ENCODE peak calls at places on chromosomes 4 and X, in four cellular contexts. H is GM12878, A is H1, S is HepG2. B is an unnamed sample.

GRCh38 chr4:80307774-80308465 is 27.6 kb upstream of the CFAP299 start:
- DNase-seq in H (no peak), S (no peak), A (no peak), B (no peak)

GRCh38 chrX:130393451-130394074 is 8.1 kb upstream of the GPR119 start:
- DNase-seq in H (no peak), A (peak; percentile 50), S (peak; percentile 12), B (peak; percentile 25)

GRCh38 chr4:53682196-53682595 is 90.9 kb upstream of the LNX1 start:
- DNase-seq in A (no peak), S (no peak), H (no peak), B (no peak)

GRCh38 chr4:117311989-117312388 is 226.6 kb upstream of the TRAM1L1 start:
- DNase-seq in A (no peak), H (no peak), S (no peak), B (no peak)

GRCh38 chr4:121189811-121190210 is 25.7 kb upstream of the TNIP3 start:
- DNase-seq in S (no peak), H (peak; percentile 32), A (no peak), B (no peak)

GRCh38 chr4:8343051-8343966 is 73.8 kb downstream of the HTRA3 start:
- DNase-seq in A (no peak), S (no peak), H (no peak), B (no peak)

GRCh38 chr4:168218663-168219062 is 99.9 kb downstream of the DDX60 start:
- DNase-seq in H (no peak), A (no peak), S (no peak), B (no peak)

GRCh38 chr4:129355031-129355430 is 259.1 kb downstream of the C4orf33 start:
- DNase-seq in A (no peak), H (no peak), S (no peak), B (no peak)

GRCh38 chr4:40372651-40373050 is 37.5 kb downstream of the CHRNA9 start:
- DNase-seq in A (no peak), H (no peak), S (no peak), B (no peak)

GRCh38 chr4:128241425-128241913 is 46.1 kb downstream of the PGRMC2 start:
- DNase-seq in A (no peak), H (no peak), S (peak; percentile 57), B (no peak)

GRCh38 chr4:80471701-80472100 is 136.2 kb downstream of the CFAP299 start:
- DNase-seq in H (no peak), S (no peak), A (no peak), B (no peak)

GRCh38 chrX:121336831-121337421 is 289.5 kb downstream of the GLUD2 start:
- DNase-seq in H (no peak), A (no peak), S (no peak), B (no peak)

GRCh38 chr4:74628808-74629616 is 165.3 kb downstream of the BTC start:
- DNase-seq in S (no peak), A (no peak), H (no peak), B (no peak)

GRCh38 chrX:48472851-48473717 is 2.9 kb upstream of the FTSJ1 start:
- DNase-seq in A (no peak), S (no peak), H (no peak), B (no peak)

GRCh38 chrX:45697591-45697990 is 496.9 kb upstream of the DIPK2B start:
- DNase-seq in H (no peak), A (no peak), S (no peak), B (no peak)

GRCh38 chr4:16544251-16544721 is 318.0 kb upstream of the TAPT1 start:
- DNase-seq in H (no peak), A (no peak), S (no peak), B (no peak)

GRCh38 chrX:19649227-19650009 is 134.1 kb upstream of the MAP3K15 start:
- DNase-seq in A (no peak), H (no peak), S (no peak), B (no peak)

GRCh38 chr4:18020145-18020670 is 1.3 kb downstream of the LCORL start:
- DNase-seq in S (no peak), H (no peak), A (no peak), B (no peak)

GRCh38 chr4:1616574-1616964 is 67.5 kb downstream of the FAM53A start:
- DNase-seq in S (no peak), A (no peak), H (no peak), B (no peak)
- TF ChIP-seq SUZ12 in S (no peak), A (no peak), H (no peak), B (no peak)

GRCh38 chr4:87012265-87012953 is 77.6 kb downstream of the AFF1 start:
- DNase-seq in S (peak; percentile 63), H (peak; percentile 44), A (no peak), B (no peak)

GRCh38 chr4:87007345-87008181 is 72.8 kb downstream of the AFF1 start:
- DNase-seq in A (no peak), S (no peak), H (no peak), B (no peak)

GRCh38 chr4:87009095-87009648 is 74.4 kb downstream of the AFF1 start:
- DNase-seq in H (no peak), S (no peak), A (no peak), B (no peak)

GRCh38 chr4:87011340-87012034 is 76.7 kb downstream of the AFF1 start:
- DNase-seq in A (no peak), S (no peak), H (no peak), B (peak; percentile 58)

GRCh38 chr4:87010192-87010591 is 75.4 kb downstream of the AFF1 start:
- DNase-seq in H (no peak), S (no peak), A (no peak), B (no peak)
- H3K4me1 ChIP-seq in H (peaks cover 13% of the 10 kb centered on the region), S (peaks cover 82% of the 10 kb centered on the region), A (peaks cover 32% of the 10 kb centered on the region), B (peaks cover 2% of the 10 kb centered on the region)

GRCh38 chr4:166902941-166903340 is 331.4 kb downstream of the SPOCK3 start:
- DNase-seq in S (no peak), A (no peak), H (no peak), B (no peak)

DNA sequence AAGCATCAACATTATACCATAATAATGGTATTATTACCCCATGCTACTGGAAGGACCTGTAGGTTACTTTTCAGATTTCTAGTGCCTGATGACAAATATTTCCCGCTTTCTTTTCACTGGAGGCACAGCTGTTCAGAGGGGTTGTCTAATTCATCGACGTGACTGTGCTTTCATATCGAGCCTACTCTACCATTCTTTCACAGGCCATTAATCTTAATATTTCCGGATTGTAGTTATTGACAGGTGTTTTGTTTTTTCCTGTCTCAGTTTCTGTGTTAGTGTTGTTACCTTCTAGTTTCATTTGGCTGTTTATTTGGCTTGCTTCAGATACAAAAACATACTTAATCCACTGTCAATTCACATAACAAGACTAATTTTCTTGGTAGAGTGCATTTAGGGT is 330.9 kb downstream of the SPOCK3 start:
- DNase-seq in H (no peak), A (no peak), S (no peak), B (no peak)
- H3K4me3 ChIP-seq in H (no peak overlapping the region), A (no peak overlapping the region), S (no peak overlapping the region), B (no peak overlapping the region)

GRCh38 chr4:37601527-37601926 is 84.6 kb downstream of the RELL1 start:
- DNase-seq in A (no peak), H (no peak), S (peak; percentile 18), B (no peak)
- TF ChIP-seq SUZ12 in A (no peak), H (no peak), S (no peak), B (no peak)

DNA sequence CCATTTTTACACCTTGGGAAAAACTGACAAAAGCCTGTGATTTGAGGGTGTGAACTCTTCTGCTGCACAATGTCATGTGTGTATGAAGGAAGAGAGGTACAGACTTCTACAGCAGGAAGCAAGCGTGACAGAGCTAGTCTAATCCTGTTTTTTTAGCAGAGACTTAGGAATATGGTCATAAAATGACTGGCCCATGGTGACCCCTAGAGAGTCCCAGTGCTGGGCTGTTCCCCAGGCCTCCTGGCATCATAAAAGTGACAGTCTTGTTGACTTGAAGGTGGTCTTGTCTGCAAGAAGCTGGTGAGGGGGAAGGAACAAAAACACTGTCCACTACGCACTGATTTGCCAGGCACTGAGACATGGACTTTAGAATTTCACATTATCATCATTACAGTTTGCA is 62.8 kb downstream of the HADH start:
- DNase-seq in H (no peak), S (no peak), A (no peak), B (no peak)
- H3K4me1 ChIP-seq in H (no peaks in the 10 kb centered on the region), S (no peaks in the 10 kb centered on the region), A (peaks cover 3% of the 10 kb centered on the region), B (no peaks in the 10 kb centered on the region)

GRCh38 chr4:112288455-112288854 is 2.8 kb upstream of the TIFA start:
- DNase-seq in A (no peak), H (no peak), S (no peak), B (no peak)

GRCh38 chr4:112290341-112290740 is 4.6 kb upstream of the TIFA start:
- DNase-seq in A (no peak), H (no peak), S (no peak), B (no peak)

GRCh38 chr4:112284662-112285411 is 867 bp downstream of the TIFA start:
- DNase-seq in H (no peak), S (no peak), A (no peak), B (no peak)

GRCh38 chr4:112287258-112287873 is 1.7 kb upstream of the TIFA start:
- DNase-seq in H (no peak), A (no peak), S (no peak), B (no peak)

DNA sequence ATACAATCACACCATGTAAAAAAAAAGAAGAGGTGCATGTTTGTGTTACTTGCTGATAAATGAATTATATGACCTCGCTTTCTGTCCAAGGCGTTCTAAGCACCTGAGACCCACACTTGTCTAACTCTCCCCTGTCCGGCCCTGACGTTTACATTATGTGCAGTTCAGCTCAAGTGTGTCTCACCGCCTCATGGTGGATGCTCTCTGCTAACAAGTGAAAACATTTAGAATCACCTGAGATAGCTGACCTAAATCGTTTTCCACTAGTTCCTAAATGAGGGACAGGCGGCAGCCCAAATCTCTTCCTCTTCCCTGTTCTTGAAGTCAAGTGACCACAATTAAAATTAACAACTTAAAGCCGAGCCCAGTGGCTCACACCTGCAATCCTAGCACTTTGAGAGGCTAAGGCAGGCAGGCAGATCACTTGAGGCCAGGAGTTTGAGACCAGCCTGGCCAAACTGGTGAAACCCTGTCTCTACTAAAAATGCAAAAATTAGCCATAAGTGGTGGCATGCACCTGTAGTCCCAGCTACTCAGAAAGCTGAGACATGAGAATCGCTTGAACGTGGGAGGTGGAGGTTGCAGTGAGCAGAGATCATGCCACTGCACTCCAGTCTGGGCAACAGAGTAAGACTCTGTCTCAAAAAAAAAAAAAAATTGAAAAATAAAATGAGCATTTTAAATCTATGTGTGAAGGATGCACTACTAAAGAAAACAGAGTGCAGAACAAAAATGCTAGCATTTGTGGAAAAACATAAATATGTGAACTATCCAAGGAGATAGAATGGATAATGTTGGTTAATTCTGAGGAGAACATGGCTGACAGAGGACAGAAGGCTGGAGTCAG is 3.9 kb upstream of the TIFA start:
- DNase-seq in S (no peak), A (no peak), H (no peak), B (no peak)
- H3K4me3 ChIP-seq in S (no peak overlapping the region), A (no peak overlapping the region), H (peak overlapping the region; percentile 37), B (no peak overlapping the region)

DNA sequence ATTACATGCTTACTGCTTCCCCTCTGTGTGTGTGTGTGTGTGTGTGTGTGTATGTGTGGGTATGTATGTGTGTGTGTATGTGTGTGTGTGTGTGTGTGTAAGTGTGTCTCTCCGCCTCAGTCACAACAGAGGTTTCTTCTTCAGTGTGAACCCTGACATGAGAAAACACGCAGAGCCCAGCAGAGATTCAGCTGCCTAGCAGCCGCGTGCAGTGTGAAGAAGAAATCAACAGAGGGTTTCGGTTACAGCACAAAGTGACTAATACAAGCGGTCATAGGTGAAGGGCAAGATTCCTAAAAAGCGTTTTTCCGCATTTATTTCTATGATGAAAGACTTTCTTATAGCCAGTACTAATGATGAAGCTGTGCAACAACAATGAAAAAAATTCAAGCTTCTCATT is 55.3 kb upstream of the ZFP42 start:
- DNase-seq in A (no peak), S (no peak), H (no peak), B (no peak)
- TF ChIP-seq SUZ12 in A (no peak), S (no peak), H (no peak), B (no peak)

B was measured in NT2/D1.